ENCODE peak calls at places on chromosomes 16 and 17, in seven cellular contexts. M, Q, J, A, H, Y and I are unnamed samples.

GRCh38 chr17:34291721-34292348 is 6.3 kb downstream of the CCL11 start:
- DNase-seq in Q (no peak), A (no peak), M (no peak), Y (no peak), J (no peak), H (no peak), I (peak)

GRCh38 chr16:35134471-35134870 is 1675.1 kb downstream of the TP53TG3F start:
- DNase-seq in H (no peak), Q (no peak), A (no peak), J (no peak), M (no peak), Y (no peak), I (peak)

GRCh38 chr16:963913-964695 is 6.7 kb downstream of the LMF1 start:
- DNase-seq in Y (no peak), A (no peak), M (no peak), J (no peak), Q (no peak), H (no peak), I (no peak)

GRCh38 chr17:46756061-46756735 is 62.3 kb downstream of the WNT3 start:
- DNase-seq in Q (no peak), A (no peak), H (no peak), M (no peak), Y (no peak), J (no peak), I (no peak)

GRCh38 chr17:7004398-7005253 is 7.8 kb upstream of the RNASEK start:
- DNase-seq in M (peak), Q (peak), Y (peak), J (peak), H (peak), A (peak), I (no peak)

GRCh38 chr16:3051489-3051888 is 5.1 kb downstream of the MMP25 start:
- DNase-seq in J (no peak), H (no peak), M (no peak), Q (no peak), A (no peak), Y (no peak), I (no peak)

GRCh38 chr17:47280072-47280811 is 26.6 kb downstream of the ITGB3 start:
- DNase-seq in Y (no peak), Q (no peak), J (no peak), H (no peak), M (no peak), A (no peak), I (no peak)

GRCh38 chr16:1557074-1557473 is 23.6 kb downstream of the TMEM204 start:
- DNase-seq in J (no peak), M (no peak), Q (no peak), Y (no peak), H (no peak), A (no peak), I (no peak)

GRCh38 chr16:57315401-57315800 is 30.9 kb upstream of the PLLP start:
- DNase-seq in M (no peak), H (no peak), J (no peak), Y (no peak), A (no peak), Q (peak), I (no peak)

GRCh38 chr17:58112970-58113631 is 29.9 kb downstream of the DYNLL2 start:
- DNase-seq in H (peak), M (peak), Y (peak), A (peak), Q (peak), J (peak), I (peak)

GRCh38 chr17:35743911-35744328 is 9.1 kb downstream of the GAS2L2 start:
- DNase-seq in J (peak), Q (peak), M (no peak), H (no peak), Y (no peak), A (peak), I (peak)

GRCh38 chr16:66705790-66706505 is 9.4 kb upstream of the CMTM4 start:
- DNase-seq in A (no peak), Y (no peak), Q (no peak), J (no peak), H (no peak), M (no peak), I (no peak)

GRCh38 chr17:3935825-3936355 is 19.6 kb upstream of the P2RX1 start:
- DNase-seq in Y (no peak), Q (no peak), H (no peak), A (no peak), J (no peak), M (no peak), I (no peak)

GRCh38 chr17:62456016-62456415 is 22.6 kb upstream of the TLK2 start:
- DNase-seq in M (no peak), J (no peak), Q (no peak), H (no peak), Y (no peak), A (no peak), I (no peak)

GRCh38 chr16:46717692-46718091 is 28.2 kb downstream of the ORC6 start:
- DNase-seq in J (no peak), M (no peak), Y (no peak), Q (peak), A (no peak), H (no peak), I (no peak)
- TF ChIP-seq JUND in J (no peak), M (no peak), Y (no peak), Q (no peak), A (no peak), H (no peak), I (no peak)

DNA sequence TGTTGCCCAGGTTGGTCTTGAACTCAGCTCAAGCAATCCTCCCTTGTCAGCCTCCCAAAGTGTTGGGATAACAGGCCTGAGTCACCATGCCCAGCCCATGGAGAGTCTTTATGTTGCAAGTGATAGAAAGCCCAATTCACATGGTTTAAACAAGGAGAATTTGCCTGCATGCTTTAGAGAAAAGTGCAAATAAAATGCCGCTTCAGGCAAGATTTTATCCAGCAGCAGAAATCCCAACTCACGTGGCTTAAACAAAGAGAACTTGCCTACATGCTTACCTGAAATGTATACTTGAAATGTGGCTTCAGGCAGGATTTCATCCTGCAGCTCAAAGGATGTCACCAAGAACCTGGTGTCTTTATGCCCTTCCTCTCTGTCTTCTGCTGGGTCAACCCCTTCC is 28.8 kb upstream of the XYLT2 start:
- DNase-seq in J (no peak), H (no peak), Q (no peak), M (no peak), A (no peak), Y (no peak), I (peak)
- TF ChIP-seq JUND in J (no peak), H (no peak), Q (no peak), M (no peak), A (no peak), Y (no peak), I (no peak)

GRCh38 chr16:87965973-87966667 is 14.9 kb downstream of the BANP start:
- DNase-seq in H (no peak), Q (no peak), M (no peak), J (no peak), A (peak), Y (no peak), I (no peak)
- TF ChIP-seq JUND in H (no peak), Q (no peak), M (no peak), J (no peak), A (no peak), Y (no peak), I (no peak)

DNA sequence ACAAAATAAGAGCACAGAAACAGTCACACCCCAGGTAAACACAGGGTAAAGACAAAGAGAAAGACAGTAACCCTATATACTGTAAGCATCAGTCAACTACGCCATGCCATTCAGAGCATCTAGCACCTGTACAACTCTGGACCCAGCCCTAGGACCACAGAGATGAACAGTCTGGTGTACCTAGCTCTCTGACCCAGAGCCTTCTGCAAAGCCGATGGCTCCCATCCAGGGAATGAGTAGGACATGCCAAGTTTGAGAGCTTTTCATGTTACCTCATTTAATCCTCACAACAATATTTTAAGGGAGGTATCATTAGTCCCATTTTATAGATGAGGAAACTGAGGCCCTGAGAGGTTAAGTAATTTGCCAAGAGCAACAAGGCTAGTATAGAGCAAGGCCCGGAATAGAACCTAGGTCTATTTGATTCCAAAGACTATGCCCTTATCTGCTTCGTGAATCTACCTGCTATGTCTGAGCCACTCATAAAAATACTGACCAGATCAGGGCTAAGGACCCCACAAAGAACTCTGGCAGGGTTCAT is 3.4 kb downstream of the LYRM9 start:
- DNase-seq in Y (no peak), J (no peak), A (no peak), M (no peak), H (no peak), Q (no peak), I (no peak)
- TF ChIP-seq JUND in Y (no peak), J (no peak), A (no peak), M (no peak), H (no peak), Q (no peak), I (no peak)

DNA sequence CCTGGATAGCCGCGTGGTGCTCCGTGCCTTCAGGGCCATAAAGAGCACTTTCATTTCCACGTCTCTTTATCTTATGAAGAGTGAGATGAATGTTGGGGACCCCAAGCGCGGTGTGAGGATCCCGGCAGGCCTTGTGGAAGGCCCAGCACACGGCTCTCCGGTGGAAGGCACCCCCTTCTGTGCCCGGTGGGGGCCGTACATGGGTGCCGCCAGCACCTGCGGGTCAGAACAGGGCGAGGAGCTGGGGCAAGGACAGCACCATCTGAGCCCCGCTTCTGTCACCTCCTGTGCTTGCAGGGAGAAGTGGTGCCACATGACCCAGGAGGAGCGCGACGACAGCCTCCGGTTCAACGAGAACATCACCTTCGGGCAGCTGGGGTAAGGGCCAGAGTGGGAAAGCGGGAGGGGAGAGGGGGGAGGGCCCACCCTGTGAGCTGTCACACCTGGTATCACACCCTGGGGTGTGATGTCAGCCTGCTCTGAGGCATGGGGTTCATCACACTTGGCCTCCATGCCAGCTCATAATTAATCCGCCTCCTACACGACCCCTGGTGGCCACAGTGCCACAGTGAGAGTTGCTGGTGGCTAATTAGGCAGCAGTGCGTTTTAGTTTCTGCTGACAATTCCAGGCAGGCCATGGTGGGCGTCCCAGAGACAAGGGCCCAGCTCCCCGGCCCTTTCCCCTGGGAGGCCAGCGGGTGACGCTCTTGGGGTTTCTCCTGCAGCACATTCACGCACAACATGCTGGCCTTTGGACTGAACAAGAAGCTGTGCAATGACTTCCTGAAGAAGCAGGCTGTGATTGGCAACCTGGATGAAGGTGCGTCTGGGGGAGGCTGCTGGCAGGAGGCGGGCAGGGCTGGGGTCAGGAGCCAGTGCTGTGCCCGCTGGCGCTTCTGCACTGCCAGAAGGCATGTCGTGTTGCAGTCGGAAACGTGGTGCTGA is 25.7 kb downstream of the CIBAR2 start:
- DNase-seq in M (peak), Q (peak), A (peak), J (peak), Y (no peak), H (peak), I (peak)
- TF ChIP-seq JUND in M (no peak), Q (no peak), A (no peak), J (peak), Y (no peak), H (no peak), I (no peak)

DNA sequence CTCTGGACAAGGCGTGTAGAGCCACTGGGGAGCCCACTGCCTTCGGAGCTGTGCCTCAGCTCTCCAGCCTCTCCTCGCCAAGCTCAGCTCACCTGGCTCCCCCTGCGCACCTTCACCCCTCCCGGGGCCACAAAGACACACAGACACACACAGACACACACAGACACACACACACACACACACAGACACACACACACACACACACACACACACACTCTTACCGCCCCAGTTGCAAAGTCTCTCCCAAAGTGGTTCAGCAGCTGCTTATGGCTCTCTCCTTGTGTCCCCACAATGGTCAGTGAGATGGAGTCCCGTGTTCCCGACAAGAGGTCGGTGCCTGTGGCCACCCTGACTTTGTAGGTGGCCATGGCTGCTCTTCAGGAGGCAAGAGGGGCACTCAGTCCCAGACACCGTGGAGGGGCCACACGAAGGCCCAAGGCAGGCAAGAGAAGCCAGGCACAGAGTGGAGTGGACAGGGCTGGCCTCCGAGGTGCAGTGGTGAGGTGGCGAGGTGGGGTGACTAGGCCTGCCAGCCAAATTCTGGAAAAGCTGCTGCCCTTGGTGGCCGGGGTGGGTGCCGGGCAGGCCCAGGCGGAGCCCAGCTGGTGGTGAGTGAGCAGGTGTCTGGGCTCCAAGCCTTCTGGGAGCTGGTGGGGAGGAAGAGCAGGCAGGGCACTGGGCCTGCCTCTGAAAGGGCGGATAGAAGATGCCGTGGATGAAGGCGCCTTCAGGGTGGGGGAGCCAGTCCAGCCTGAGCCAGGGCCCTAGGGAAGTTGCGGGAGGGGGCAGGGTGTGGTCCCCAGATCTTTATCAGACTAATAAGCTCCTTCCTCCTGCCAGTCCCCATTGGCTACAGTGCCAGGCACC is at the start of gene ALOX12B:
- DNase-seq in Q (no peak), J (peak), H (no peak), Y (no peak), A (no peak), M (no peak), I (no peak)
- TF ChIP-seq JUND in Q (no peak), J (no peak), H (no peak), Y (no peak), A (no peak), M (no peak), I (no peak)

GRCh38 chr17:82154881-82155331 is 56.9 kb upstream of the FASN start:
- DNase-seq in J (no peak), Y (no peak), H (no peak), M (no peak), Q (no peak), A (peak), I (no peak)
- TF ChIP-seq JUND in J (no peak), Y (no peak), H (no peak), M (no peak), Q (no peak), A (no peak), I (no peak)

DNA sequence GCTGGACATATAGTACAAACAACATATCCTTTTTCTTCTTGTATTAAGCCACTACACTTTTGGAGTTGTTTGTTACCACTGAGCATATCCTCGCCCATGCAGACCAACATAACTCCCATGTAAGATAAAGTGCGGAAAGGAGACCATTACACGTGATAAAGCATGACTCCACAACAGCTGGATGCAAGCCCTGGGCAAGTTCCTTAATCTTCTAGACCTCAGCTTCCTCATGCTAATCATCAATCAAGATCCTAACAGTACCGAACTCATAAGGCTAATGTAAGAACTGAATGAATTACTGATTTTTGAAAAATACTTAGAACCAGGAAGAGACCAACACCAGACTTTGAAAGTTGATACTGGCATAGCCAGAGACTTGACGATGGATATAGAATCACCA is 47.0 kb upstream of the GSG1L start:
- DNase-seq in A (no peak), M (no peak), Y (no peak), H (no peak), J (no peak), Q (no peak), I (no peak)
- TF ChIP-seq JUND in A (no peak), M (no peak), Y (no peak), H (no peak), J (peak), Q (no peak), I (no peak)